ENCODE peak calls at places on chromosomes 4 and X, in five cellular contexts. H is endothelial cell, Y is progenitor cell of endocrine pancreas, G is SJSA1, V is NCI-H1694. I is an unnamed sample.

GRCh38 chr4:153248641-153249198 is 44.5 kb downstream of the TRIM2 start:
- DNase-seq in H (no peak), Y (no peak), G (no peak), V (no peak), I (no peak)

GRCh38 chrX:40061871-40062524 is 35.8 kb downstream of the BCOR start:
- DNase-seq in H (no peak), Y (no peak), G (no peak), V (no peak), I (no peak)

GRCh38 chr4:163048447-163048846 is 118.2 kb downstream of the NAF1 start:
- DNase-seq in H (peak; percentile 20), Y (no peak), G (peak; percentile 23), V (no peak), I (peak; percentile 27)

GRCh38 chr4:51843309-51844156 is 580 bp downstream of the DCUN1D4 start:
- DNase-seq in H (peak; percentile 56), Y (no peak), G (no peak), V (no peak), I (peak; percentile 64)

GRCh38 chrX:11666180-11666579 is 460 bp upstream of the ARHGAP6 start:
- DNase-seq in H (peak; percentile 2), Y (no peak), G (no peak), V (no peak), I (no peak)

GRCh38 chr4:1711906-1712215 is 258 bp downstream of the SLBP start:
- DNase-seq in H (no peak), Y (no peak), G (no peak), V (no peak), I (no peak)

GRCh38 chr4:151887816-151888180 is 127.0 kb upstream of the GATB start:
- DNase-seq in H (no peak), Y (no peak), G (no peak), V (no peak), I (no peak)

GRCh38 chrX:154136627-154137161 is 7.3 kb upstream of the OPN1LW start:
- DNase-seq in H (peak; percentile 84), Y (peak; percentile 67), G (peak; percentile 38), V (peak; percentile 39), I (peak; percentile 82)